ENCODE peak calls at places on chromosomes 4 and X, in four cellular contexts. U is dorsolateral prefrontal cortex, O is GM12865, V is AG04450. P is an unnamed sample.

GRCh38 chr4:3145251-3145908 is 70.9 kb downstream of the HTT start:
- DNase-seq in U (no peak), O (no peak), V (no peak), P (peak)

GRCh38 chr4:1310031-1310795 is 20.5 kb downstream of the MAEA start:
- DNase-seq in U (no peak), O (no peak), V (no peak), P (no peak)

GRCh38 chr4:85368932-85369331 is 106.0 kb upstream of the ARHGAP24 start:
- DNase-seq in U (no peak), O (no peak), V (no peak), P (no peak)

GRCh38 chr4:24519649-24520048 is 64.7 kb downstream of the DHX15 start:
- DNase-seq in U (no peak), O (no peak), V (no peak), P (peak)

GRCh38 chr4:173061160-173061559 is 107.5 kb upstream of the GALNT7 start:
- DNase-seq in U (no peak), O (no peak), V (no peak), P (no peak)

GRCh38 chr4:111556141-111556781 is 589.0 kb upstream of the FAM241A start:
- DNase-seq in U (no peak), O (no peak), V (no peak), P (peak)

GRCh38 chr4:150114641-150115040 is 36.4 kb downstream of the DCLK2 start:
- DNase-seq in U (no peak), O (no peak), V (no peak), P (no peak)

GRCh38 chr4:57110635-57111546 is 706 bp upstream of the IGFBP7 start:
- DNase-seq in U (peak), O (peak), V (no peak), P (peak)

GRCh38 chrX:8140986-8141385 is 30.1 kb downstream of the VCX2 start:
- DNase-seq in U (no peak), O (no peak), V (no peak), P (no peak)

GRCh38 chrX:111854778-111855490 is 21.0 kb upstream of the TRPC5OS start:
- DNase-seq in U (no peak), O (no peak), V (no peak), P (no peak)

GRCh38 chr4:69092190-69092589 is 4.1 kb upstream of the UGT2B7 start:
- DNase-seq in U (no peak), O (no peak), V (peak), P (peak)

GRCh38 chrX:302975-303374 is 15.6 kb downstream of the GTPBP6 start:
- DNase-seq in U (no peak), O (no peak), V (no peak), P (no peak)

GRCh38 chr4:114654607-114655006 is 56.0 kb downstream of the UGT8 start:
- DNase-seq in U (no peak), O (peak), V (no peak), P (no peak)

GRCh38 chrX:100864967-100865366 is 9.2 kb downstream of the NOX1 start:
- DNase-seq in U (no peak), O (no peak), V (no peak), P (peak)

GRCh38 chrX:155819966-155820491 is 61.1 kb upstream of the VAMP7 start:
- DNase-seq in U (no peak), O (peak), V (peak), P (peak)

GRCh38 chrX:13764284-13764683 is 29.7 kb downstream of the OFD1 start:
- DNase-seq in U (no peak), O (no peak), V (no peak), P (no peak)

GRCh38 chr4:42781325-42781724 is 111.2 kb upstream of the GRXCR1 start:
- DNase-seq in U (no peak), O (no peak), V (no peak), P (no peak)

GRCh38 chrX:84046403-84046984 is 141.5 kb downstream of the RPS6KA6 start:
- DNase-seq in U (no peak), O (peak), V (no peak), P (peak)

GRCh38 chrX:39953879-39954278 is 143.9 kb downstream of the BCOR start:
- DNase-seq in U (no peak), O (no peak), V (peak), P (no peak)

GRCh38 chr4:165662341-165662740 is 210.7 kb upstream of the TLL1 start:
- DNase-seq in U (no peak), O (no peak), V (no peak), P (no peak)

GRCh38 chr4:149499726-149500125 is 315.9 kb downstream of the IQCM start:
- DNase-seq in U (no peak), O (no peak), V (no peak), P (no peak)

GRCh38 chr4:88803600-88804096 is 106.0 kb upstream of the NAP1L5 start:
- DNase-seq in U (no peak), O (peak), V (peak), P (peak)

P was measured in AG10803.